ENCODE peak calls at places on chromosomes 3 and 15, in five cellular contexts. One of them, this sample, is unnamed.

GRCh38 chr3:165193392-165194268 is 2.6 kb downstream of the SLITRK3 start:
- DNase-seq in NCI-H2081: no peak
- DNase-seq in occipital lobe: no peak
- DNase-seq in NCI-H774: no peak
- DNase-seq in MCF 10A: no peak
- DNase-seq in this sample: peak

GRCh38 chr3:49813497-49814174 is at the start of gene UBA7:
- DNase-seq in NCI-H2081: no peak
- DNase-seq in occipital lobe: no peak
- DNase-seq in NCI-H774: no peak
- DNase-seq in MCF 10A: peak
- DNase-seq in this sample: no peak

GRCh38 chr15:57591822-57592367 is at the start of gene MYZAP:
- DNase-seq in NCI-H2081: no peak
- DNase-seq in occipital lobe: no peak
- DNase-seq in NCI-H774: peak
- DNase-seq in MCF 10A: peak
- DNase-seq in this sample: peak

GRCh38 chr3:119294402-119294888 is 262 bp downstream of the ARHGAP31 start:
- DNase-seq in NCI-H2081: no peak
- DNase-seq in occipital lobe: no peak
- DNase-seq in NCI-H774: no peak
- DNase-seq in MCF 10A: peak
- DNase-seq in this sample: peak

GRCh38 chr15:91142097-91142744 is 42.2 kb downstream of the SV2B start:
- DNase-seq in NCI-H2081: no peak
- DNase-seq in occipital lobe: no peak
- DNase-seq in NCI-H774: peak
- DNase-seq in MCF 10A: peak
- DNase-seq in this sample: peak

GRCh38 chr3:114879059-114880031 is 267.7 kb downstream of the ZBTB20 start:
- DNase-seq in NCI-H2081: peak
- DNase-seq in occipital lobe: no peak
- DNase-seq in NCI-H774: peak
- DNase-seq in MCF 10A: peak
- DNase-seq in this sample: peak

GRCh38 chr3:42061711-42062408 is 29.3 kb upstream of the TRAK1 start:
- DNase-seq in NCI-H2081: no peak
- DNase-seq in occipital lobe: no peak
- DNase-seq in NCI-H774: no peak
- DNase-seq in MCF 10A: peak
- DNase-seq in this sample: no peak

GRCh38 chr15:68403161-68403941 is 28.6 kb downstream of the ITGA11 start:
- DNase-seq in NCI-H2081: no peak
- DNase-seq in occipital lobe: no peak
- DNase-seq in NCI-H774: no peak
- DNase-seq in MCF 10A: no peak
- DNase-seq in this sample: no peak

GRCh38 chr15:39887832-39888231 is 32.2 kb downstream of the GPR176 start:
- DNase-seq in NCI-H2081: no peak
- DNase-seq in occipital lobe: no peak
- DNase-seq in NCI-H774: no peak
- DNase-seq in MCF 10A: peak
- DNase-seq in this sample: no peak

GRCh38 chr3:66047321-66048050 is 8.8 kb upstream of the MAGI1 start:
- DNase-seq in NCI-H2081: no peak
- DNase-seq in occipital lobe: no peak
- DNase-seq in NCI-H774: no peak
- DNase-seq in MCF 10A: peak
- DNase-seq in this sample: no peak

GRCh38 chr3:100993309-100993708 is at the start of gene ABI3BP:
- DNase-seq in NCI-H2081: no peak
- DNase-seq in occipital lobe: no peak
- DNase-seq in NCI-H774: peak
- DNase-seq in MCF 10A: peak
- DNase-seq in this sample: no peak

GRCh38 chr3:127409421-127410136 is 121.7 kb upstream of the PRR20G start:
- DNase-seq in NCI-H2081: no peak
- DNase-seq in occipital lobe: no peak
- DNase-seq in NCI-H774: no peak
- DNase-seq in MCF 10A: no peak
- DNase-seq in this sample: no peak

GRCh38 chr3:134644731-134645514 is 5.9 kb downstream of the KY start:
- DNase-seq in NCI-H2081: no peak
- DNase-seq in occipital lobe: no peak
- DNase-seq in NCI-H774: no peak
- DNase-seq in MCF 10A: no peak
- DNase-seq in this sample: no peak

GRCh38 chr3:50251220-50251619 is 15.2 kb downstream of the GNAI2 start:
- DNase-seq in NCI-H2081: no peak
- DNase-seq in occipital lobe: no peak
- DNase-seq in NCI-H774: no peak
- DNase-seq in MCF 10A: peak
- DNase-seq in this sample: no peak

GRCh38 chr15:76349301-76350070 is 12.9 kb downstream of the ISL2 start:
- DNase-seq in NCI-H2081: no peak
- DNase-seq in occipital lobe: no peak
- DNase-seq in NCI-H774: no peak
- DNase-seq in MCF 10A: no peak
- DNase-seq in this sample: no peak

GRCh38 chr15:56019060-56019793 is 25.8 kb upstream of the NEDD4 start:
- DNase-seq in NCI-H2081: no peak
- DNase-seq in occipital lobe: no peak
- DNase-seq in NCI-H774: no peak
- DNase-seq in MCF 10A: peak
- DNase-seq in this sample: no peak

GRCh38 chr3:30539214-30539613 is 67.2 kb upstream of the TGFBR2 start:
- DNase-seq in NCI-H2081: no peak
- DNase-seq in occipital lobe: no peak
- DNase-seq in NCI-H774: no peak
- DNase-seq in MCF 10A: no peak
- DNase-seq in this sample: no peak

GRCh38 chr3:17459470-17459993 is 282.9 kb downstream of the TBC1D5 start:
- DNase-seq in NCI-H2081: no peak
- DNase-seq in occipital lobe: no peak
- DNase-seq in NCI-H774: no peak
- DNase-seq in MCF 10A: no peak
- DNase-seq in this sample: no peak

GRCh38 chr3:126441256-126441880 is 34.3 kb downstream of the ZXDC start:
- DNase-seq in NCI-H2081: no peak
- DNase-seq in occipital lobe: no peak
- DNase-seq in NCI-H774: no peak
- DNase-seq in MCF 10A: no peak
- DNase-seq in this sample: no peak

GRCh38 chr3:10283638-10284037 is 9.1 kb downstream of the GHRL start:
- DNase-seq in NCI-H2081: peak
- DNase-seq in occipital lobe: no peak
- DNase-seq in NCI-H774: peak
- DNase-seq in MCF 10A: peak
- DNase-seq in this sample: no peak

GRCh38 chr15:81023483-81024264 is 23.0 kb downstream of the TLNRD1 start:
- DNase-seq in NCI-H2081: no peak
- DNase-seq in occipital lobe: peak
- DNase-seq in NCI-H774: no peak
- DNase-seq in MCF 10A: no peak
- DNase-seq in this sample: no peak

GRCh38 chr3:12353796-12354505 is 65.1 kb downstream of the PPARG start:
- DNase-seq in NCI-H2081: no peak
- DNase-seq in occipital lobe: no peak
- DNase-seq in NCI-H774: no peak
- DNase-seq in MCF 10A: peak
- DNase-seq in this sample: no peak